ENCODE peak calls at places on chromosomes 5 and 9, in ten cellular contexts. One of them, this sample, is unnamed. For H3K4me1, the result is how much of the 10 kb centered on the place peaks cover.

GRCh38 chr9:34636791-34637355 is 714 bp downstream of the SIGMAR1 start:
- DNase-seq in effector memory CD4-positive, alpha-beta T cell: no peak
- DNase-seq in right atrium auricular region: no peak
- DNase-seq in transverse colon: no peak
- DNase-seq in suprapubic skin: no peak
- DNase-seq in fibroblast of lung: no peak
- DNase-seq in CD8-positive, alpha-beta memory T cell: no peak
- DNase-seq in SJSA1: no peak
- DNase-seq in tibial nerve: no peak
- DNase-seq in GM23248: no peak
- DNase-seq in this sample: peak

GRCh38 chr5:67815455-67816391 is 399.8 kb upstream of the PIK3R1 start:
- DNase-seq in CD8-positive, alpha-beta memory T cell: no peak
- DNase-seq in right atrium auricular region: peak
- DNase-seq in transverse colon: no peak
- DNase-seq in fibroblast of lung: peak
- DNase-seq in tibial nerve: peak
- DNase-seq in SJSA1: no peak
- DNase-seq in effector memory CD4-positive, alpha-beta T cell: no peak
- DNase-seq in GM23248: peak
- DNase-seq in suprapubic skin: no peak
- DNase-seq in this sample: no peak

GRCh38 chr9:103364753-103365152 is 369.6 kb downstream of the CYLC2 start:
- DNase-seq in right atrium auricular region: no peak
- DNase-seq in effector memory CD4-positive, alpha-beta T cell: no peak
- DNase-seq in tibial nerve: no peak
- DNase-seq in transverse colon: no peak
- DNase-seq in SJSA1: peak
- DNase-seq in suprapubic skin: no peak
- DNase-seq in CD8-positive, alpha-beta memory T cell: no peak
- DNase-seq in GM23248: peak
- DNase-seq in fibroblast of lung: peak
- DNase-seq in this sample: no peak

GRCh38 chr5:52743970-52744369 is 43.7 kb upstream of the ITGA1 start:
- DNase-seq in GM23248: peak
- DNase-seq in fibroblast of lung: peak
- DNase-seq in tibial nerve: no peak
- DNase-seq in suprapubic skin: no peak
- DNase-seq in CD8-positive, alpha-beta memory T cell: peak
- DNase-seq in right atrium auricular region: no peak
- DNase-seq in effector memory CD4-positive, alpha-beta T cell: peak
- DNase-seq in transverse colon: no peak
- DNase-seq in SJSA1: no peak
- DNase-seq in this sample: peak

GRCh38 chr5:115795700-115796099 is 20.8 kb downstream of the CDO1 start:
- DNase-seq in SJSA1: no peak
- DNase-seq in fibroblast of lung: no peak
- DNase-seq in effector memory CD4-positive, alpha-beta T cell: no peak
- DNase-seq in CD8-positive, alpha-beta memory T cell: no peak
- DNase-seq in transverse colon: no peak
- DNase-seq in suprapubic skin: no peak
- DNase-seq in GM23248: no peak
- DNase-seq in right atrium auricular region: no peak
- DNase-seq in tibial nerve: no peak
- DNase-seq in this sample: no peak

GRCh38 chr9:19511694-19512093 is 102.9 kb downstream of the ACER2 start:
- DNase-seq in CD8-positive, alpha-beta memory T cell: no peak
- DNase-seq in effector memory CD4-positive, alpha-beta T cell: no peak
- DNase-seq in tibial nerve: no peak
- DNase-seq in SJSA1: no peak
- DNase-seq in fibroblast of lung: no peak
- DNase-seq in transverse colon: no peak
- DNase-seq in right atrium auricular region: no peak
- DNase-seq in suprapubic skin: no peak
- DNase-seq in GM23248: no peak
- DNase-seq in this sample: no peak

GRCh38 chr5:115166744-115167393 is 2.8 kb downstream of the TRIM36 start:
- DNase-seq in transverse colon: no peak
- DNase-seq in GM23248: no peak
- DNase-seq in right atrium auricular region: no peak
- DNase-seq in effector memory CD4-positive, alpha-beta T cell: no peak
- DNase-seq in suprapubic skin: no peak
- DNase-seq in CD8-positive, alpha-beta memory T cell: no peak
- DNase-seq in SJSA1: no peak
- DNase-seq in fibroblast of lung: no peak
- DNase-seq in tibial nerve: no peak
- DNase-seq in this sample: no peak

GRCh38 chr5:129853588-129853987 is 50.7 kb upstream of the CHSY3 start:
- DNase-seq in suprapubic skin: no peak
- DNase-seq in right atrium auricular region: no peak
- DNase-seq in effector memory CD4-positive, alpha-beta T cell: no peak
- DNase-seq in GM23248: no peak
- DNase-seq in tibial nerve: no peak
- DNase-seq in SJSA1: no peak
- DNase-seq in transverse colon: no peak
- DNase-seq in CD8-positive, alpha-beta memory T cell: no peak
- DNase-seq in fibroblast of lung: no peak
- DNase-seq in this sample: peak

GRCh38 chr9:125965421-125965820 is 218.2 kb downstream of the PBX3 start:
- DNase-seq in CD8-positive, alpha-beta memory T cell: no peak
- DNase-seq in GM23248: no peak
- DNase-seq in suprapubic skin: no peak
- DNase-seq in right atrium auricular region: no peak
- DNase-seq in effector memory CD4-positive, alpha-beta T cell: no peak
- DNase-seq in tibial nerve: no peak
- DNase-seq in SJSA1: no peak
- DNase-seq in fibroblast of lung: no peak
- DNase-seq in transverse colon: no peak
- DNase-seq in this sample: no peak

GRCh38 chr5:67659288-67659687 is 462.7 kb upstream of the CD180 start:
- DNase-seq in SJSA1: no peak
- DNase-seq in CD8-positive, alpha-beta memory T cell: no peak
- DNase-seq in right atrium auricular region: no peak
- DNase-seq in GM23248: no peak
- DNase-seq in suprapubic skin: no peak
- DNase-seq in fibroblast of lung: peak
- DNase-seq in transverse colon: no peak
- DNase-seq in tibial nerve: no peak
- DNase-seq in effector memory CD4-positive, alpha-beta T cell: no peak
- DNase-seq in this sample: no peak

GRCh38 chr9:89120704-89121103 is 57.9 kb downstream of the SHC3 start:
- DNase-seq in transverse colon: no peak
- DNase-seq in effector memory CD4-positive, alpha-beta T cell: no peak
- DNase-seq in fibroblast of lung: no peak
- DNase-seq in suprapubic skin: no peak
- DNase-seq in SJSA1: no peak
- DNase-seq in CD8-positive, alpha-beta memory T cell: no peak
- DNase-seq in GM23248: no peak
- DNase-seq in tibial nerve: no peak
- DNase-seq in right atrium auricular region: no peak
- DNase-seq in this sample: no peak
- H3K4me1 ChIP-seq in transverse colon: under half
- H3K4me1 ChIP-seq in effector memory CD4-positive, alpha-beta T cell: under half
- H3K4me1 ChIP-seq in fibroblast of lung: under half
- H3K4me1 ChIP-seq in suprapubic skin: under half
- H3K4me1 ChIP-seq in SJSA1: under half
- H3K4me1 ChIP-seq in CD8-positive, alpha-beta memory T cell: under half
- H3K4me1 ChIP-seq in GM23248: under half
- H3K4me1 ChIP-seq in tibial nerve: under half
- H3K4me1 ChIP-seq in right atrium auricular region: under half
- H3K4me1 ChIP-seq in this sample: under half

DNA sequence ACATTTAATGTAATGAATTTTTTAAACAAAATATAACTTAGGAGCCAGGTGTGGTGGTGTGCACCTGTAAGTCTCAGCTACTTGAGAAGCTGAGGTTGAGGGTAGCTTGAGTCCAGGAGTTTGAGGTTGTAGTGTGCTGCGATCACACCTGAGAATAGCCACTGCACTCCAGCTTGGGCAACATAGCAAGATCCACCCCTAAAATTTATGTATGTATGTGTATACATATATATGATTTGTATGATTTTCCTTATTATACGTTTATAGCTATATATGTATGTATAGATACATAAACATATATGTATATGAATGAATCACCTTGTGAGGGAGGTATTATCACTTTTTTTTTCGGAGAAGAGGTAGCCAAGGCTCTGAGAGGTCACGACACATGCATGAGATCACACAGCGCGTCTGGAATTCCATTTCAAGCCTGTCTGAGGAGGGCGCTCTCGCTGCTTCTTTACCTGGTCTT is 598 bp upstream of the CCNI2 start:
- DNase-seq in SJSA1: no peak
- DNase-seq in tibial nerve: no peak
- DNase-seq in transverse colon: peak
- DNase-seq in CD8-positive, alpha-beta memory T cell: no peak
- DNase-seq in effector memory CD4-positive, alpha-beta T cell: no peak
- DNase-seq in GM23248: peak
- DNase-seq in right atrium auricular region: no peak
- DNase-seq in fibroblast of lung: no peak
- DNase-seq in suprapubic skin: no peak
- DNase-seq in this sample: no peak
- H3K4me3 ChIP-seq in SJSA1: peak
- H3K4me3 ChIP-seq in tibial nerve: peak
- H3K4me3 ChIP-seq in transverse colon: peak
- H3K4me3 ChIP-seq in CD8-positive, alpha-beta memory T cell: peak
- H3K4me3 ChIP-seq in effector memory CD4-positive, alpha-beta T cell: peak
- H3K4me3 ChIP-seq in GM23248: peak
- H3K4me3 ChIP-seq in right atrium auricular region: no peak
- H3K4me3 ChIP-seq in fibroblast of lung: peak
- H3K4me3 ChIP-seq in suprapubic skin: peak
- H3K4me3 ChIP-seq in this sample: peak

GRCh38 chr5:142600611-142601360 is 85.1 kb downstream of the FGF1 start:
- DNase-seq in fibroblast of lung: peak
- DNase-seq in CD8-positive, alpha-beta memory T cell: no peak
- DNase-seq in tibial nerve: peak
- DNase-seq in transverse colon: peak
- DNase-seq in effector memory CD4-positive, alpha-beta T cell: no peak
- DNase-seq in GM23248: peak
- DNase-seq in suprapubic skin: no peak
- DNase-seq in SJSA1: peak
- DNase-seq in right atrium auricular region: peak
- DNase-seq in this sample: no peak
- H3K27ac ChIP-seq in fibroblast of lung: peak
- H3K27ac ChIP-seq in CD8-positive, alpha-beta memory T cell: no peak
- H3K27ac ChIP-seq in tibial nerve: peak
- H3K27ac ChIP-seq in transverse colon: peak
- H3K27ac ChIP-seq in effector memory CD4-positive, alpha-beta T cell: no peak
- H3K27ac ChIP-seq in GM23248: no peak
- H3K27ac ChIP-seq in suprapubic skin: peak
- H3K27ac ChIP-seq in SJSA1: peak
- H3K27ac ChIP-seq in right atrium auricular region: peak
- H3K27ac ChIP-seq in this sample: no peak

DNA sequence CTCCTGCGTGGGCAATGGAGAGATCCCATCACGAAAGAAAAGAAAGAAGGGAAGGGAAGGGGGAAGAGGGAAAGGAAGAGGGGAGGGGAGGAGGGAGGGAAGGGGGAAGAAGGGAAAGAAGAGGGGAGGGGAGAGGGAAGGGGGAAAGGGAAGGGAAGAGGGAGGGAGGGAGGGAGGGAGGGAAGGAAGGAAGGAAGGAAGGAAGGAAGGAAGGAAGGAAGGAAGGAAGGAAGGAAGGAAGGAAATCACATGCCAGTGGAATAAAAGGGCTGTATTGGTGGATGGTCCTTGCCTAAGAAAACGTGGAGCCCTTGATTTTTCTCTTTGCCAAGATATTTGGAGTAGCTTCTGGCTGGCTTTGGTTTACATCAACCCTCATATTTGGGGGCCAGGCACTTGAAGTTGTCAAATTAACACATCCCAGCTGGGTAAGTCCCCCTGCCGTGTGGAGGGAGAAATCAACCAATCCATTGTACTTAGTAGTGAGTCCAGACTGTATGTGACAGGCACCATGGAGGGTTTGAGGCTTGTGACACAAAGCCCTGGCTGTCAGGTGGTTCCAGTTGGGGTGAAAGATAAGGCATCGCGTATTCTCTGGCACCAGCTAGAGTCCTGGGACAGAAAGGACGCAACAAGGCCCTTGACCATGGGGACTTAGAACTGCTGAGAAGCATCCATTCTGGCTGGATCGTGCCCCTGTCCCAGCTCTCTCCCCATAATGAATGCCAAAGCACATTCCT is 23.7 kb downstream of the IDNK start:
- DNase-seq in CD8-positive, alpha-beta memory T cell: no peak
- DNase-seq in fibroblast of lung: no peak
- DNase-seq in SJSA1: no peak
- DNase-seq in GM23248: no peak
- DNase-seq in transverse colon: no peak
- DNase-seq in suprapubic skin: no peak
- DNase-seq in effector memory CD4-positive, alpha-beta T cell: no peak
- DNase-seq in right atrium auricular region: no peak
- DNase-seq in tibial nerve: no peak
- DNase-seq in this sample: peak
- H3K4me1 ChIP-seq in CD8-positive, alpha-beta memory T cell: under half
- H3K4me1 ChIP-seq in fibroblast of lung: under half
- H3K4me1 ChIP-seq in SJSA1: under half
- H3K4me1 ChIP-seq in GM23248: under half
- H3K4me1 ChIP-seq in transverse colon: under half
- H3K4me1 ChIP-seq in suprapubic skin: under half
- H3K4me1 ChIP-seq in effector memory CD4-positive, alpha-beta T cell: under half
- H3K4me1 ChIP-seq in right atrium auricular region: under half
- H3K4me1 ChIP-seq in tibial nerve: under half
- H3K4me1 ChIP-seq in this sample: under half

DNA sequence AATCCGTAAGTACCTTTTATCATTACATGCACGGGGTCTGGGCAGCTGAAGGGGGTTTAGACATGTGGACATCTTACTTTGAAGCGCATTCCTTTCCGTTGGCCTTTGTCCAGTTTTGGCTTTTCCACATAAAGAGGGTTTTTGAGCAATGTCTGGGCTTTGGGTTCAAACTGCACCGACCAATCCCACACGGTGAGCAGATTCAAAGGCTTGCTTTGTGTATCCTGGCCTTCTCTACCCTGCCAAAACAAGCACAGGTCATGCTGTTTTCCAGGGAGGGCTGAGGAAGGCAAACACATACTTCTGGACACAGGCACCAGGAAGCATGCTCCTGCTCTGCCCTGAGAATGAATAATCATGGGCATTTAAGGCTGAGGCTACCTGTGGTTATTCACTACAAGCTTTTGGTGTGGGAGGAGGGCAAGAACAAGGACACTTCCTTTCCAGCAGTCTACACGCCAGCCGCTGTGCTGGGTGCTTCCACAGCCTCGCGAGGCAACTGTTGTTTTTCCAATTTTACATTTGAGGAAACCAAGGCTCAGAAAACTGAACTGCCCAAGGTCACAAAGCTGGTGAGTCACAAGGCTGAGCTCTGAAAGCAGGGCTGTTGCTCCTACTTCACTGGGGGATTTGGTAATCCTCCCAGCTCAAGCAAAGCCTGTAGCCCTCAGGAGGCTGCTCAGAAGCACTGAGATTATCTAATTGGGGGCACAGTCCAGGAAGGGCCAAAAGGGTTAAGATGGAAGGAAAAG is 59.8 kb upstream of the GOLPH3 start:
- DNase-seq in CD8-positive, alpha-beta memory T cell: no peak
- DNase-seq in right atrium auricular region: no peak
- DNase-seq in fibroblast of lung: peak
- DNase-seq in GM23248: peak
- DNase-seq in SJSA1: no peak
- DNase-seq in suprapubic skin: peak
- DNase-seq in effector memory CD4-positive, alpha-beta T cell: no peak
- DNase-seq in transverse colon: no peak
- DNase-seq in tibial nerve: peak
- DNase-seq in this sample: peak
- H3K4me3 ChIP-seq in CD8-positive, alpha-beta memory T cell: no peak
- H3K4me3 ChIP-seq in right atrium auricular region: no peak
- H3K4me3 ChIP-seq in fibroblast of lung: no peak
- H3K4me3 ChIP-seq in GM23248: no peak
- H3K4me3 ChIP-seq in SJSA1: no peak
- H3K4me3 ChIP-seq in suprapubic skin: no peak
- H3K4me3 ChIP-seq in effector memory CD4-positive, alpha-beta T cell: no peak
- H3K4me3 ChIP-seq in transverse colon: no peak
- H3K4me3 ChIP-seq in tibial nerve: no peak
- H3K4me3 ChIP-seq in this sample: no peak

GRCh38 chr5:31361234-31361633 is 167.7 kb downstream of the CDH6 start:
- DNase-seq in SJSA1: no peak
- DNase-seq in transverse colon: no peak
- DNase-seq in CD8-positive, alpha-beta memory T cell: no peak
- DNase-seq in fibroblast of lung: peak
- DNase-seq in right atrium auricular region: no peak
- DNase-seq in suprapubic skin: no peak
- DNase-seq in tibial nerve: no peak
- DNase-seq in effector memory CD4-positive, alpha-beta T cell: no peak
- DNase-seq in GM23248: peak
- DNase-seq in this sample: no peak
- H3K27ac ChIP-seq in SJSA1: no peak
- H3K27ac ChIP-seq in transverse colon: no peak
- H3K27ac ChIP-seq in CD8-positive, alpha-beta memory T cell: no peak
- H3K27ac ChIP-seq in fibroblast of lung: peak
- H3K27ac ChIP-seq in right atrium auricular region: no peak
- H3K27ac ChIP-seq in suprapubic skin: no peak
- H3K27ac ChIP-seq in tibial nerve: no peak
- H3K27ac ChIP-seq in effector memory CD4-positive, alpha-beta T cell: no peak
- H3K27ac ChIP-seq in GM23248: peak
- H3K27ac ChIP-seq in this sample: no peak